ENCODE peak calls at places on chromosomes 11 and 22, in eight cellular contexts. D is CD8-positive, alpha-beta T cell; W is left ventricle myocardium inferior; R is heart left ventricle; C is fibroblast of mammary gland; Z is PC-3; Y is heart right ventricle; E is keratinocyte. K is an unnamed sample.

GRCh38 chr22:26406118-26406517 is 22.9 kb upstream of the ASPHD2 start:
- DNase-seq in D (no peak), W (no peak), R (no peak), C (peak), Z (peak), Y (no peak), E (no peak), K (no peak)

GRCh38 chr22:41106122-41106968 is 14.0 kb downstream of the EP300 start:
- DNase-seq in D (no peak), W (no peak), R (no peak), C (peak), Z (no peak), Y (no peak), E (no peak), K (no peak)

GRCh38 chr11:35927730-35928129 is 16.1 kb upstream of the LDLRAD3 start:
- DNase-seq in D (no peak), W (peak), R (no peak), C (peak), Z (peak), Y (no peak), E (peak), K (no peak)

GRCh38 chr11:64604458-64605247 is 13.6 kb downstream of the SLC22A12 start:
- DNase-seq in D (no peak), W (no peak), R (no peak), C (no peak), Z (no peak), Y (no peak), E (no peak), K (no peak)

GRCh38 chr11:110434952-110435779 is 5.4 kb downstream of the FDX1 start:
- DNase-seq in D (no peak), W (no peak), R (no peak), C (no peak), Z (peak), Y (no peak), E (no peak), K (no peak)

GRCh38 chr22:17334054-17334453 is 35.2 kb upstream of the CECR2 start:
- DNase-seq in D (no peak), W (no peak), R (no peak), C (no peak), Z (no peak), Y (no peak), E (no peak), K (no peak)

GRCh38 chr11:68150029-68150428 is 28.8 kb upstream of the CHKA start:
- DNase-seq in D (no peak), W (no peak), R (no peak), C (peak), Z (peak), Y (no peak), E (peak), K (no peak)

GRCh38 chr11:94550513-94550912 is 6.8 kb downstream of the FUT4 start:
- DNase-seq in D (no peak), W (no peak), R (no peak), C (no peak), Z (no peak), Y (no peak), E (no peak), K (peak)

GRCh38 chr11:113705871-113706654 is at the start of gene TMPRSS5:
- DNase-seq in D (no peak), W (no peak), R (no peak), C (no peak), Z (no peak), Y (no peak), E (no peak), K (no peak)

GRCh38 chr11:15507592-15507991 is 392.9 kb downstream of the INSC start:
- DNase-seq in D (no peak), W (no peak), R (no peak), C (no peak), Z (no peak), Y (no peak), E (no peak), K (no peak)

GRCh38 chr11:76550781-76551180 is 106.0 kb downstream of the EMSY start:
- DNase-seq in D (no peak), W (no peak), R (no peak), C (no peak), Z (no peak), Y (no peak), E (no peak), K (no peak)

GRCh38 chr11:46391578-46392420 is at the start of gene CHRM4:
- DNase-seq in D (no peak), W (no peak), R (no peak), C (peak), Z (no peak), Y (peak), E (no peak), K (no peak)

GRCh38 chr11:109772846-109773400 is 320.3 kb upstream of the ZC3H12C start:
- DNase-seq in D (no peak), W (no peak), R (no peak), C (no peak), Z (no peak), Y (no peak), E (no peak), K (no peak)

GRCh38 chr11:5123802-5124521 is 14.2 kb downstream of the OR52A5 start:
- DNase-seq in D (peak), W (peak), R (peak), C (peak), Z (peak), Y (peak), E (peak), K (peak)

GRCh38 chr22:20553947-20554741 is 46.7 kb downstream of the MED15 start:
- DNase-seq in D (no peak), W (no peak), R (no peak), C (no peak), Z (no peak), Y (no peak), E (no peak), K (no peak)

GRCh38 chr11:133342453-133342852 is 189.8 kb downstream of the OPCML start:
- DNase-seq in D (no peak), W (no peak), R (no peak), C (no peak), Z (no peak), Y (no peak), E (no peak), K (no peak)

GRCh38 chr11:86158716-86159669 is 85.6 kb upstream of the EED start:
- DNase-seq in D (no peak), W (no peak), R (no peak), C (no peak), Z (no peak), Y (no peak), E (no peak), K (no peak)

GRCh38 chr22:36958366-36958765 is 44.9 kb downstream of the CSF2RB start:
- DNase-seq in D (no peak), W (no peak), R (no peak), C (no peak), Z (no peak), Y (no peak), E (no peak), K (no peak)

GRCh38 chr11:114416441-114416928 is 16.0 kb downstream of the RBM7 start:
- DNase-seq in D (no peak), W (no peak), R (no peak), C (peak), Z (peak), Y (no peak), E (peak), K (no peak)

GRCh38 chr11:64745219-64745522 is 1.2 kb upstream of the RASGRP2 start:
- DNase-seq in D (peak), W (peak), R (peak), C (no peak), Z (no peak), Y (peak), E (no peak), K (no peak)

GRCh38 chr11:43268161-43268560 is 43.6 kb upstream of the API5 start:
- DNase-seq in D (no peak), W (peak), R (peak), C (no peak), Z (no peak), Y (peak), E (no peak), K (no peak)

GRCh38 chr22:22228921-22229320 is 15.7 kb upstream of the VPREB1 start:
- DNase-seq in D (no peak), W (no peak), R (no peak), C (no peak), Z (no peak), Y (no peak), E (no peak), K (no peak)

GRCh38 chr11:68315581-68315920 is 3.2 kb downstream of the LRP5 start:
- DNase-seq in D (no peak), W (no peak), R (no peak), C (no peak), Z (no peak), Y (no peak), E (no peak), K (no peak)

GRCh38 chr11:124174001-124174400 is 9.1 kb upstream of the OR10D3 start:
- DNase-seq in D (no peak), W (no peak), R (no peak), C (peak), Z (peak), Y (no peak), E (no peak), K (no peak)

GRCh38 chr11:97610854-97611253 is 1221.0 kb downstream of the JRKL start:
- DNase-seq in D (no peak), W (no peak), R (no peak), C (no peak), Z (peak), Y (no peak), E (no peak), K (no peak)

GRCh38 chr22:30262917-30263741 is 3.5 kb downstream of the OSM start:
- DNase-seq in D (peak), W (peak), R (peak), C (peak), Z (peak), Y (peak), E (no peak), K (no peak)

GRCh38 chr11:121723261-121723741 is 270.5 kb upstream of the SORL1-AS1 start:
- DNase-seq in D (no peak), W (peak), R (peak), C (peak), Z (no peak), Y (peak), E (no peak), K (no peak)

GRCh38 chr11:127017482-127017881 is 16.9 kb upstream of the KIRREL3 start:
- DNase-seq in D (no peak), W (no peak), R (no peak), C (peak), Z (peak), Y (no peak), E (no peak), K (no peak)
- TF ChIP-seq CTCF in D (no peak), W (no peak), R (no peak), C (peak), Z (peak), Y (no peak), E (peak), K (no peak)

GRCh38 chr11:45341379-45341778 is 55.2 kb upstream of the SYT13 start:
- DNase-seq in D (no peak), W (no peak), R (no peak), C (no peak), Z (no peak), Y (no peak), E (no peak), K (no peak)
- TF ChIP-seq CTCF in D (no peak), W (no peak), R (no peak), C (no peak), Z (no peak), Y (no peak), E (no peak), K (no peak)

GRCh38 chr11:57324886-57325734 is at the start of gene TNKS1BP1:
- DNase-seq in D (peak), W (peak), R (peak), C (peak), Z (peak), Y (peak), E (no peak), K (peak)
- TF ChIP-seq CTCF in D (no peak), W (no peak), R (no peak), C (no peak), Z (no peak), Y (no peak), E (no peak), K (no peak)

DNA sequence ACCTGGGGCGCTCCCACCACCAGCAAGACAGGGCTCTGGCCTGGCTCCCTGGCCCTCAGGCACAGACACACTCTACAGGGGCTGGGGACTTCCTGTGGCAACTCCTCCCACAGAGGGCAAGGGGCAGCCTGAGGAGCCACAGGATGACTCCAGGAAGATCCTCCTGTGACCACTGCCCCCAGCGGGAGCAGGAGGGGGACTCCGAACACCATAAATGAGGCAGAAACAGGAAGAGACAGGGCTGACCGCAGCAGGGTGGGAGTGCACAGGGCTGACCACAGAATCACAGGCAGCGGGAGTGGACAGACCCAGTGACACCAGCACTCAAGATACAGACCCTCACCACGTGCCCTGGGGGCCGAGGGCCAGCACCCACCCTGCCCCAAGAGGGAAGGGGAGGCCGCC is 10.8 kb downstream of the ARAP1 start:
- DNase-seq in D (no peak), W (peak), R (no peak), C (no peak), Z (peak), Y (no peak), E (no peak), K (no peak)
- TF ChIP-seq CTCF in D (no peak), W (no peak), R (no peak), C (no peak), Z (no peak), Y (no peak), E (no peak), K (peak)

GRCh38 chr11:79237676-79238075 is 203.2 kb downstream of the TENM4 start:
- DNase-seq in D (no peak), W (no peak), R (no peak), C (peak), Z (no peak), Y (no peak), E (no peak), K (no peak)
- TF ChIP-seq CTCF in D (no peak), W (no peak), R (no peak), C (no peak), Z (no peak), Y (no peak), E (no peak), K (no peak)

GRCh38 chr11:104819603-104820002 is 78.7 kb downstream of the CASP12 start:
- DNase-seq in D (no peak), W (no peak), R (no peak), C (no peak), Z (no peak), Y (no peak), E (no peak), K (no peak)

GRCh38 chr11:104826772-104827171 is 71.5 kb downstream of the CASP12 start:
- DNase-seq in D (no peak), W (no peak), R (no peak), C (no peak), Z (no peak), Y (no peak), E (no peak), K (no peak)

DNA sequence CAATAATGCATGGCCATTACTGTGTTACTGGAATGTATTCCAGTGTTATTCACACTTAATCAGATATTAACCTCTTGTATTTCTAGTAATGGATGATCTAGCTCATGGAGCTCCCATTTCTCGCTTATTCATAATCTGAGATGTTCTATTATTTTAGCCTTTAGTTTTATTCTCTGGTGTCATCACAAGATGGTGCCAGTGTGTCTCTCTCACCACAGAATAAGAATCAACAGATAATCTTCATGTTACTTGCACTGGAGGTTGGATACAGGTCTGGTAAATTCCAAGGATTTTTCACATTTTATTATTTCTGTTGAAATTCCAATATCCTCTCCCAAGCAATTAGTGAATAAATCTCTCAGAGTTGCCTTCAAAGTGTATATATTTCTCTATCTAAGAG is 74.6 kb downstream of the CASP12 start:
- DNase-seq in D (no peak), W (no peak), R (no peak), C (no peak), Z (no peak), Y (no peak), E (no peak), K (no peak)
- TF ChIP-seq CTCF in D (no peak), W (no peak), R (no peak), C (no peak), Z (no peak), Y (no peak), E (no peak), K (no peak)

K was measured in GM12864.